ENCODE peak calls at places on chromosomes 2 and 18, in four cellular contexts. B is H1, W is mesendoderm, U is trophoblast cell. N is an unnamed sample.

GRCh38 chr2:238670341-238670681 is 177.6 kb upstream of the TWIST2 start:
- DNase-seq in W (no peak), B (no peak), U (no peak), N (no peak)

GRCh38 chr2:43169091-43169936 is 57.1 kb downstream of the ZFP36L2 start:
- DNase-seq in B (no peak), W (no peak), U (no peak), N (peak; percentile 28)

GRCh38 chr2:100596465-100596864 is 33.7 kb downstream of the PDCL3 start:
- DNase-seq in U (no peak), B (no peak), W (no peak), N (no peak)

GRCh38 chr2:213862407-213863076 is 548.3 kb upstream of the VWC2L start:
- DNase-seq in U (no peak), B (no peak), W (no peak), N (no peak)

GRCh38 chr2:7905756-7906155 is 776.1 kb upstream of the ID2 start:
- DNase-seq in B (no peak), U (no peak), W (no peak), N (no peak)

GRCh38 chr2:241339839-241340471 is 16.1 kb upstream of the FARP2 start:
- DNase-seq in U (no peak), B (no peak), W (no peak), N (no peak)

GRCh38 chr2:241895732-241896641 is 26.5 kb downstream of the RTP5 start:
- DNase-seq in W (peak; percentile 53), B (no peak), U (peak; percentile 79), N (peak; percentile 47)

GRCh38 chr2:127593228-127594115 is 52.5 kb upstream of the GPR17 start:
- DNase-seq in U (no peak), W (no peak), B (no peak), N (no peak)

GRCh38 chr2:108604196-108604595 is 69.9 kb downstream of the LIMS1 start:
- DNase-seq in B (no peak), W (no peak), U (no peak), N (no peak)

DNA sequence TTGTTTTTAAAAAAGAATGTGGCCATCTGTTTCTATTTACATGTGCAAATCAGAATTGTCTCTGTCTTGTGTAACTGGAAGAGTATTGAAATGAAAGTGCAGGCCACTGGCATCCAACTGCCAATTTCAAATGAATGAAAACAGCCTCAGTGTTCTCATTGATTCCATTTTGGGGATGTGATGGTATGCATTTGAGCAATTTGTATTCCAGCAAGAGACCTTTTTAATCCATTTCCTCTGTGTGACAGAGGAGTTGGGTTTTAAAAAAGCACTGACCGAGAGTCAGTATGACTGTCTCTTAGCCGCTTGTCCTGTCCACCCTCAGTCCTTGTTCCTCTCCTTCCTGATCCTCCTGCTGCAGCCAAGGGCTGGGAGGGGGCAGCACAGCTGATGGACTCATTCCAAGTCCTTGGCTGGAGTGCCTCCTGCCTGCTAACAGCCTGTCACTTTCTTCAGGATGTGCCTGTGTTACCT is 50.0 kb downstream of the ASAP2 start:
- DNase-seq in W (peak; percentile 63), U (no peak), B (no peak), N (peak; percentile 46)
- H3K79me2 ChIP-seq in W (peaks cover 2% of the 10 kb centered on the region), U (no peaks in the 10 kb centered on the region), B (peaks cover 44% of the 10 kb centered on the region), N (peaks cover 2% of the 10 kb centered on the region)

DNA sequence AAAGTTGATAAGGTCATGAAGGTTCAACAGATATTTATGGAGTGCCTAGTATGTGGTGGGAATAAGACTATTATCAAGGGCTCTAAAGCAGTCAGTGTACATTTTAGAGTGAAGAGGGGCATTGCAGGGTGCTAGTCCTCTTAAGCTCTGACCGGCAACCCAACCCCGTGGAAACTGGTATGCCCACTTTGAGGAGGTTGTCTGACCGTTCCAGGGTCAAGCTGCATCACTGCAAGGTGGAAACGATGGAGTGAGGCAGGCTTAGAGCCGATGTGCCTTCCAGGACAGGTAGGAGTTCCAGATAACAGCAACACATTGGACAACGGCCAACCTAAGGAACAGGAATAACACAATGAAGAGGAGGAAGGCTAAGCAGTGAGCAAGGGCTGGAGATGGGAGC is 1.4 kb upstream of the UCN start:
- DNase-seq in B (no peak), U (no peak), W (no peak), N (no peak)
- H3K4ac ChIP-seq in B (no peak overlapping the region), U (no peak overlapping the region), W (no peak overlapping the region), N (no peak overlapping the region)

GRCh38 chr2:143379955-143380354 is 250.7 kb downstream of the ARHGAP15 start:
- DNase-seq in U (no peak), W (no peak), B (no peak), N (no peak)
- H2BK5ac ChIP-seq in U (no peak overlapping the region), W (no peak overlapping the region), B (no peak overlapping the region), N (no peak overlapping the region)

DNA sequence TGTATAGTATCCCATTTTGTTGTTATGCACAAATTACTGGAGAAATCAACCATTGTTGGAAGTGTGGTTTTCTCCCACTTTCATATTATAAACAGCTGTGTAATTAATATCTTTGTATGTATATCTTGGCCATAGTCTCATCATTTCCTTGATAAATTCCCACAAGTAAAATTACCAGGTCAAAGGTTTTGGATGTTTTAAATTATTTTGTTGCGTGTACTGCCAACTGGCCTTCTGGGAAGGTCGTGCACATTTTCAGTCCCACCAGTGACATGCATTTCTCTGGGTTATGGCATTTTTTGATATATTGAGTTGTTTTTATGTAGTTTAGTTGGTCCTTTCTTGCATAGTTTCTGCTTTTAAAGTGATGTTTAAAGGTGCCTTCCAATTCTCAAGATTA is 41.5 kb downstream of the TSHZ1 start:
- DNase-seq in U (no peak), W (no peak), B (no peak), N (no peak)
- H3K79me2 ChIP-seq in U (no peaks in the 10 kb centered on the region), W (no peaks in the 10 kb centered on the region), B (no peaks in the 10 kb centered on the region), N (no peaks in the 10 kb centered on the region)

GRCh38 chr2:150234787-150235512 is 252.5 kb downstream of the RND3 start:
- DNase-seq in W (no peak), U (no peak), B (no peak), N (no peak)
- H3K4ac ChIP-seq in W (no peak overlapping the region), U (no peak overlapping the region), B (no peak overlapping the region), N (no peak overlapping the region)

GRCh38 chr2:240227538-240228428 is 87.3 kb upstream of the OTOS start:
- DNase-seq in W (no peak), B (no peak), U (no peak), N (no peak)
- H2BK5ac ChIP-seq in W (no peak overlapping the region), B (no peak overlapping the region), U (no peak overlapping the region), N (no peak overlapping the region)

GRCh38 chr2:68375522-68376040 is 10.5 kb downstream of the PLEK start:
- DNase-seq in U (no peak), B (no peak), W (no peak), N (no peak)
- H3K79me2 ChIP-seq in U (no peaks in the 10 kb centered on the region), B (no peaks in the 10 kb centered on the region), W (no peaks in the 10 kb centered on the region), N (no peaks in the 10 kb centered on the region)